ENCODE peak calls at places on chromosome 9, in six cellular contexts. One of them, this sample, is unnamed.

GRCh38 chr9:134068742-134069535 is 1.1 kb upstream of the BRD3 start:
- DNase-seq in T-helper 1 cell: no peak
- DNase-seq in head of caudate nucleus: no peak
- DNase-seq in GM12891: no peak
- DNase-seq in HEK293T: no peak
- DNase-seq in H7: peak
- DNase-seq in this sample: peak

GRCh38 chr9:89603629-89604462 is 966 bp upstream of the GADD45G start:
- DNase-seq in HEK293T: peak
- DNase-seq in H7: peak
- DNase-seq in head of caudate nucleus: peak
- DNase-seq in GM12891: no peak
- DNase-seq in T-helper 1 cell: no peak
- DNase-seq in this sample: peak

GRCh38 chr9:89555426-89556375 is 49.1 kb upstream of the GADD45G start:
- DNase-seq in HEK293T: no peak
- DNase-seq in head of caudate nucleus: no peak
- DNase-seq in H7: no peak
- DNase-seq in GM12891: no peak
- DNase-seq in T-helper 1 cell: no peak
- DNase-seq in this sample: no peak

GRCh38 chr9:95733687-95734659 is 141.5 kb upstream of the ERCC6L2 start:
- DNase-seq in HEK293T: no peak
- DNase-seq in T-helper 1 cell: no peak
- DNase-seq in H7: no peak
- DNase-seq in GM12891: no peak
- DNase-seq in head of caudate nucleus: no peak
- DNase-seq in this sample: no peak

GRCh38 chr9:136155576-136155975 is 36.9 kb upstream of the TMEM250 start:
- DNase-seq in T-helper 1 cell: no peak
- DNase-seq in GM12891: no peak
- DNase-seq in H7: no peak
- DNase-seq in HEK293T: no peak
- DNase-seq in head of caudate nucleus: no peak
- DNase-seq in this sample: no peak

GRCh38 chr9:119701651-119702050 is 332.4 kb upstream of the BRINP1 start:
- DNase-seq in head of caudate nucleus: no peak
- DNase-seq in T-helper 1 cell: no peak
- DNase-seq in HEK293T: no peak
- DNase-seq in GM12891: no peak
- DNase-seq in H7: no peak
- DNase-seq in this sample: no peak

GRCh38 chr9:121281614-121282291 is 13.8 kb downstream of the GSN start:
- DNase-seq in H7: no peak
- DNase-seq in T-helper 1 cell: no peak
- DNase-seq in GM12891: no peak
- DNase-seq in HEK293T: no peak
- DNase-seq in head of caudate nucleus: peak
- DNase-seq in this sample: peak

GRCh38 chr9:99059074-99059894 is 45.6 kb upstream of the TGFBR1 start:
- DNase-seq in T-helper 1 cell: no peak
- DNase-seq in head of caudate nucleus: peak
- DNase-seq in HEK293T: no peak
- DNase-seq in GM12891: peak
- DNase-seq in H7: no peak
- DNase-seq in this sample: no peak

GRCh38 chr9:136953771-136954269 is 1.7 kb downstream of the LCN12 start:
- DNase-seq in HEK293T: no peak
- DNase-seq in head of caudate nucleus: no peak
- DNase-seq in H7: no peak
- DNase-seq in GM12891: no peak
- DNase-seq in T-helper 1 cell: peak
- DNase-seq in this sample: no peak

GRCh38 chr9:36939214-36939613 is 94.9 kb downstream of the PAX5 start:
- DNase-seq in H7: no peak
- DNase-seq in GM12891: no peak
- DNase-seq in T-helper 1 cell: no peak
- DNase-seq in HEK293T: no peak
- DNase-seq in head of caudate nucleus: peak
- DNase-seq in this sample: no peak

GRCh38 chr9:115220339-115221009 is 102.5 kb upstream of the TNC start:
- DNase-seq in HEK293T: no peak
- DNase-seq in head of caudate nucleus: peak
- DNase-seq in GM12891: no peak
- DNase-seq in T-helper 1 cell: no peak
- DNase-seq in H7: no peak
- DNase-seq in this sample: no peak

GRCh38 chr9:137014166-137014565 is 13.9 kb downstream of the ABCA2 start:
- DNase-seq in HEK293T: no peak
- DNase-seq in GM12891: no peak
- DNase-seq in T-helper 1 cell: no peak
- DNase-seq in head of caudate nucleus: no peak
- DNase-seq in H7: no peak
- DNase-seq in this sample: no peak

GRCh38 chr9:136856078-136856474 is 3.9 kb downstream of the MAMDC4 start:
- DNase-seq in GM12891: no peak
- DNase-seq in head of caudate nucleus: no peak
- DNase-seq in T-helper 1 cell: no peak
- DNase-seq in H7: peak
- DNase-seq in HEK293T: no peak
- DNase-seq in this sample: peak

GRCh38 chr9:91364005-91364404 is 2.3 kb upstream of the AUH start:
- DNase-seq in GM12891: no peak
- DNase-seq in head of caudate nucleus: no peak
- DNase-seq in HEK293T: no peak
- DNase-seq in H7: no peak
- DNase-seq in T-helper 1 cell: no peak
- DNase-seq in this sample: no peak

GRCh38 chr9:85212209-85212608 is 529.5 kb downstream of the AGTPBP1 start:
- DNase-seq in head of caudate nucleus: no peak
- DNase-seq in H7: no peak
- DNase-seq in HEK293T: no peak
- DNase-seq in GM12891: no peak
- DNase-seq in T-helper 1 cell: no peak
- DNase-seq in this sample: no peak

GRCh38 chr9:129375845-129376244 is 197.8 kb upstream of the IER5L start:
- DNase-seq in T-helper 1 cell: no peak
- DNase-seq in HEK293T: no peak
- DNase-seq in H7: no peak
- DNase-seq in head of caudate nucleus: no peak
- DNase-seq in GM12891: no peak
- DNase-seq in this sample: no peak

GRCh38 chr9:133768859-133769510 is 30.8 kb upstream of the SARDH start:
- DNase-seq in GM12891: no peak
- DNase-seq in T-helper 1 cell: no peak
- DNase-seq in head of caudate nucleus: peak
- DNase-seq in HEK293T: no peak
- DNase-seq in H7: peak
- DNase-seq in this sample: peak

GRCh38 chr9:122129969-122130368 is 29.6 kb downstream of the NDUFA8 start:
- DNase-seq in H7: peak
- DNase-seq in HEK293T: no peak
- DNase-seq in head of caudate nucleus: no peak
- DNase-seq in GM12891: no peak
- DNase-seq in T-helper 1 cell: no peak
- DNase-seq in this sample: no peak

GRCh38 chr9:100554935-100555401 is 22.9 kb upstream of the CAVIN4 start:
- DNase-seq in H7: no peak
- DNase-seq in T-helper 1 cell: no peak
- DNase-seq in GM12891: no peak
- DNase-seq in HEK293T: no peak
- DNase-seq in head of caudate nucleus: peak
- DNase-seq in this sample: no peak

GRCh38 chr9:84169240-84169639 is 171.3 kb downstream of the SLC28A3 start:
- DNase-seq in GM12891: no peak
- DNase-seq in head of caudate nucleus: no peak
- DNase-seq in HEK293T: no peak
- DNase-seq in H7: no peak
- DNase-seq in T-helper 1 cell: no peak
- DNase-seq in this sample: no peak